ENCODE peak calls at places on chromosomes 12 and 14, in five cellular contexts. D, M, A, K and Z are unnamed samples.

GRCh38 chr12:32836710-32837109 is 59.9 kb downstream of the PKP2 start:
- DNase-seq in D (no peak), M (no peak), A (no peak), K (no peak), Z (no peak)

GRCh38 chr12:11697670-11698387 is 48.4 kb downstream of the ETV6 start:
- DNase-seq in D (no peak), M (no peak), A (no peak), K (no peak), Z (no peak)

GRCh38 chr12:101414533-101415119 is 7.1 kb upstream of the ARL1 start:
- DNase-seq in D (peak), M (no peak), A (no peak), K (peak), Z (no peak)

GRCh38 chr14:29898470-29898869 is 29.2 kb downstream of the PRKD1 start:
- DNase-seq in D (no peak), M (no peak), A (no peak), K (no peak), Z (no peak)

GRCh38 chr14:96564389-96564788 is 62.2 kb downstream of the PAPOLA start:
- DNase-seq in D (no peak), M (no peak), A (no peak), K (no peak), Z (no peak)

GRCh38 chr12:3305904-3306619 is 184.9 kb upstream of the PRMT8 start:
- DNase-seq in D (no peak), M (no peak), A (no peak), K (no peak), Z (no peak)

GRCh38 chr12:111010061-111010460 is 89.7 kb upstream of the MYL2 start:
- DNase-seq in D (no peak), M (no peak), A (no peak), K (no peak), Z (no peak)

GRCh38 chr12:13044859-13045384 is 741 bp downstream of the FAM234B start:
- DNase-seq in D (no peak), M (no peak), A (no peak), K (no peak), Z (no peak)

GRCh38 chr12:121580959-121581680 is at the start of gene KDM2B:
- DNase-seq in D (peak), M (no peak), A (no peak), K (no peak), Z (no peak)

GRCh38 chr14:76050797-76051392 is 65.3 kb downstream of the IFT43 start:
- DNase-seq in D (peak), M (peak), A (no peak), K (peak), Z (peak)

GRCh38 chr12:88960213-88960878 is 380.1 kb upstream of the KITLG start:
- DNase-seq in D (no peak), M (no peak), A (no peak), K (no peak), Z (no peak)

GRCh38 chr12:4270016-4270669 is 3.4 kb upstream of the CCND2 start:
- DNase-seq in D (peak), M (no peak), A (no peak), K (no peak), Z (no peak)

GRCh38 chr12:66409195-66409871 is 107.0 kb downstream of the HELB start:
- DNase-seq in D (peak), M (no peak), A (peak), K (no peak), Z (no peak)

GRCh38 chr12:118645219-118645618 is 268.9 kb downstream of the SUDS3 start:
- DNase-seq in D (peak), M (no peak), A (no peak), K (no peak), Z (no peak)

GRCh38 chr12:30110970-30111586 is 327.3 kb upstream of the TMTC1 start:
- DNase-seq in D (no peak), M (no peak), A (no peak), K (no peak), Z (no peak)

GRCh38 chr14:52607061-52607460 is 54.4 kb downstream of the GPR137C start:
- DNase-seq in D (no peak), M (no peak), A (no peak), K (no peak), Z (no peak)

GRCh38 chr14:71372411-71372838 is 465.2 kb downstream of the PCNX1 start:
- DNase-seq in D (no peak), M (no peak), A (no peak), K (no peak), Z (no peak)

GRCh38 chr14:31319701-31320100 is 100.6 kb downstream of the HEATR5A start:
- DNase-seq in D (no peak), M (no peak), A (no peak), K (no peak), Z (no peak)

GRCh38 chr14:100328495-100329163 is 5.5 kb downstream of the SLC25A47 start:
- DNase-seq in D (no peak), M (no peak), A (no peak), K (no peak), Z (no peak)

GRCh38 chr14:91269076-91269991 is 24.8 kb upstream of the GPR68 start:
- DNase-seq in D (no peak), M (no peak), A (no peak), K (no peak), Z (no peak)

GRCh38 chr12:29066061-29066588 is 83.0 kb upstream of the FAR2 start:
- DNase-seq in D (no peak), M (no peak), A (no peak), K (no peak), Z (no peak)

GRCh38 chr14:24403294-24404013 is 4.7 kb downstream of the NYNRIN start:
- DNase-seq in D (no peak), M (no peak), A (no peak), K (no peak), Z (no peak)

GRCh38 chr12:20757-21156 is 45.8 kb upstream of the IQSEC3 start:
- DNase-seq in D (no peak), M (no peak), A (no peak), K (no peak), Z (no peak)

GRCh38 chr12:2283910-2284309 is 231.1 kb downstream of the CACNA1C start:
- DNase-seq in D (no peak), M (no peak), A (no peak), K (no peak), Z (no peak)

GRCh38 chr12:111788178-111788654 is 21.5 kb downstream of the ALDH2 start:
- DNase-seq in D (peak), M (no peak), A (no peak), K (no peak), Z (no peak)

GRCh38 chr12:93080994-93081809 is 152.1 kb upstream of the EEA1 start:
- DNase-seq in D (no peak), M (no peak), A (no peak), K (no peak), Z (no peak)

GRCh38 chr14:102063808-102064429 is 22.9 kb downstream of the HSP90AA1 start:
- DNase-seq in D (no peak), M (no peak), A (no peak), K (no peak), Z (no peak)

GRCh38 chr12:68040450-68041075 is 51.3 kb downstream of the IFNG-AS1 start:
- DNase-seq in D (peak), M (peak), A (no peak), K (peak), Z (peak)

GRCh38 chr12:68038650-68039049 is 49.4 kb downstream of the IFNG-AS1 start:
- DNase-seq in D (peak), M (no peak), A (no peak), K (no peak), Z (no peak)

GRCh38 chr12:68034567-68034966 is 45.3 kb downstream of the IFNG-AS1 start:
- DNase-seq in D (no peak), M (no peak), A (no peak), K (no peak), Z (no peak)

GRCh38 chr12:68037616-68038255 is 48.5 kb downstream of the IFNG-AS1 start:
- DNase-seq in D (no peak), M (no peak), A (no peak), K (no peak), Z (no peak)

DNA sequence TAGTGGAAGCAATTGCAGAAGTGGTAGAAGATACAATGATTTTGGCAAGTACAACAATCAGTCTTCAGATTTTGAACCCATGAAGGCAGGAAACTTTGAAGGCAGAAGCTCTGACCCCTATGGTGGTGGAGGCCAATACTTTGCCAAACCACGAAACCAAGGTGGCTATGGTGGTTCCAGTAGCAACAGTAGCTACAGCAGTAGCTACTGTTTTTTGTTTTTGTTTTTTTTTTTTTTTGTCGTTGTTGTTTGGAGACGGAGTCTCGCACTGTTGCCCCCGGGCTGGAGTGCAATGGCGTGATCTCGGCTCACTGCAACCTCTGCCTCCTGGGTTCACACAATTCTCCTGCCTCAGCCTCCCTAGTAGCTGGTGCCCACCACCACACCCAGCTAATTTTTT is 47.4 kb downstream of the IFNG-AS1 start:
- DNase-seq in D (no peak), M (no peak), A (no peak), K (no peak), Z (no peak)
- TF ChIP-seq POLR2A in D (no peak), M (no peak), A (no peak), K (no peak), Z (no peak)

GRCh38 chr14:82855912-82856381 is 1322.3 kb upstream of the SEL1L start:
- DNase-seq in D (no peak), M (no peak), A (no peak), K (no peak), Z (no peak)

GRCh38 chr14:82854851-82855250 is 1321.2 kb upstream of the SEL1L start:
- DNase-seq in D (no peak), M (no peak), A (no peak), K (no peak), Z (no peak)

GRCh38 chr14:82854131-82854530 is 1320.5 kb upstream of the SEL1L start:
- DNase-seq in D (no peak), M (no peak), A (no peak), K (no peak), Z (no peak)
- TF ChIP-seq TAF1 in D (no peak), M (no peak), A (no peak), K (no peak), Z (no peak)

GRCh38 chr12:41932470-41932991 is 212.1 kb downstream of the GXYLT1 start:
- DNase-seq in D (peak), M (peak), A (no peak), K (no peak), Z (peak)

GRCh38 chr12:41940571-41940970 is 204.1 kb downstream of the GXYLT1 start:
- DNase-seq in D (no peak), M (no peak), A (no peak), K (no peak), Z (no peak)

GRCh38 chr12:41932028-41932427 is 212.6 kb downstream of the GXYLT1 start:
- DNase-seq in D (no peak), M (no peak), A (no peak), K (no peak), Z (no peak)

DNA sequence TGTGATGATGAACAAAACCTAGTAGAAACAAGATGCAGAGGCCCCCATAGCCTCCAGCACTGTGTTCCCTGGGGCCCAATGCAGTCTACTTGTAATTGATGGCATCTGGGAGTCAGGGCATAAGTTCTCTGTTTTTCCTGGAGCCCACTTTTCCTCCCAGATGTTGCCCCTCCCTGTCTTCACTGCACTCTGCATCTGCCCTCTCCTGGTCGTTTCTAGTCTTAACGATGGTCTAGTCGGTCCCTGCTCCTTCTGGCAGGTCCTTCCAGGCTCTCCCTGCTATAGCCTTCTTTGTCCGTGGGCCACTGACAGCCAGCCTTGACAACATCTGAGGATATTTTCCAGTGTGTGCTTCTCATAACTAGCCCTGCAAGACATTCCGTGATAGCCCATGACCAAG is 208.3 kb downstream of the GXYLT1 start:
- DNase-seq in D (no peak), M (no peak), A (no peak), K (no peak), Z (no peak)
- TF ChIP-seq POLR2AphosphoS5 in D (no peak), M (no peak), A (no peak), K (no peak), Z (no peak)

GRCh38 chr12:95605875-95606274 is 54.6 kb upstream of the USP44 start:
- DNase-seq in D (no peak), M (no peak), A (no peak), K (no peak), Z (no peak)
- TF ChIP-seq POLR2A in D (no peak), M (no peak), A (no peak), K (no peak), Z (no peak)

GRCh38 chr12:113299619-113300237 is 35.2 kb downstream of the SLC8B1 start:
- DNase-seq in D (peak), M (no peak), A (peak), K (no peak), Z (no peak)
- TF ChIP-seq TAF1 in D (no peak), M (no peak), A (no peak), K (no peak), Z (no peak)

GRCh38 chr14:103485504-103485903 is 37.1 kb downstream of the CKB start:
- DNase-seq in D (no peak), M (no peak), A (no peak), K (no peak), Z (no peak)

GRCh38 chr14:103483600-103483999 is 39.0 kb downstream of the CKB start:
- DNase-seq in D (no peak), M (no peak), A (no peak), K (no peak), Z (no peak)

GRCh38 chr14:103476065-103476464 is 46.6 kb downstream of the CKB start:
- DNase-seq in D (no peak), M (no peak), A (no peak), K (no peak), Z (no peak)

GRCh38 chr14:103476631-103477030 is 46.0 kb downstream of the CKB start:
- DNase-seq in D (no peak), M (no peak), A (no peak), K (no peak), Z (no peak)

GRCh38 chr14:103480595-103480994 is 42.0 kb downstream of the CKB start:
- DNase-seq in D (no peak), M (no peak), A (no peak), K (peak), Z (no peak)
- TF ChIP-seq POLR2AphosphoS5 in D (no peak), M (no peak), A (no peak), K (no peak), Z (no peak)